ENCODE peak calls at places on chromosomes 3 and 15, in five cellular contexts. F is astrocyte of the cerebellum, A is body of pancreas, Q is SJSA1, L is GM23338. P is an unnamed sample.

GRCh38 chr15:71651750-71652186 is 158.6 kb upstream of the NR2E3 start:
- DNase-seq in F (peak), A (peak), Q (peak), L (peak), P (no peak)

GRCh38 chr3:152833089-152833488 is 1.8 kb upstream of the P2RY1 start:
- DNase-seq in F (no peak), A (no peak), Q (no peak), L (no peak), P (no peak)

GRCh38 chr15:35126236-35126635 is 41.1 kb upstream of the NANOGP8 start:
- DNase-seq in F (no peak), A (no peak), Q (no peak), L (no peak), P (no peak)

GRCh38 chr3:42660898-42661297 is 7.4 kb downstream of the ZBTB47 start:
- DNase-seq in F (no peak), A (no peak), Q (no peak), L (peak), P (no peak)

GRCh38 chr15:77508541-77509505 is 88.1 kb downstream of the HMG20A start:
- DNase-seq in F (no peak), A (peak), Q (no peak), L (peak), P (peak)

GRCh38 chr15:31440754-31441298 is 114.2 kb downstream of the KLF13 start:
- DNase-seq in F (no peak), A (peak), Q (peak), L (peak), P (peak)

GRCh38 chr3:124818398-124819150 is 68.6 kb downstream of the ITGB5 start:
- DNase-seq in F (no peak), A (no peak), Q (no peak), L (no peak), P (no peak)

GRCh38 chr3:13588971-13589370 is 40.0 kb downstream of the FBLN2 start:
- DNase-seq in F (no peak), A (no peak), Q (no peak), L (no peak), P (no peak)

GRCh38 chr3:120561251-120562045 is 34.7 kb upstream of the NDUFB4 start:
- DNase-seq in F (peak), A (peak), Q (peak), L (peak), P (peak)

GRCh38 chr3:126126292-126126691 is 42.4 kb upstream of the SLC41A3 start:
- DNase-seq in F (no peak), A (peak), Q (peak), L (no peak), P (peak)

GRCh38 chr3:136790786-136791185 is 28.1 kb upstream of the SLC35G2 start:
- DNase-seq in F (no peak), A (no peak), Q (no peak), L (no peak), P (no peak)

GRCh38 chr3:45950686-45951600 is 7.7 kb downstream of the CXCR6 start:
- DNase-seq in F (no peak), A (peak), Q (no peak), L (no peak), P (no peak)

GRCh38 chr3:135973846-135974245 is 8.3 kb downstream of the PPP2R3A start:
- DNase-seq in F (no peak), A (no peak), Q (no peak), L (no peak), P (no peak)

GRCh38 chr3:42247576-42248027 is 18.4 kb downstream of the CCK start:
- DNase-seq in F (peak), A (peak), Q (no peak), L (peak), P (no peak)

GRCh38 chr15:64589435-64590084 is 129.2 kb downstream of the ZNF609 start:
- DNase-seq in F (no peak), A (no peak), Q (no peak), L (no peak), P (no peak)

GRCh38 chr3:13260259-13261103 is 159.6 kb downstream of the NUP210 start:
- DNase-seq in F (no peak), A (no peak), Q (no peak), L (no peak), P (no peak)

GRCh38 chr15:31487811-31488436 is 161.3 kb downstream of the KLF13 start:
- DNase-seq in F (no peak), A (peak), Q (no peak), L (no peak), P (no peak)

GRCh38 chr3:13495921-13496723 is 16.0 kb downstream of the HDAC11 start:
- DNase-seq in F (peak), A (peak), Q (peak), L (peak), P (peak)

GRCh38 chr3:58141766-58142345 is 68.9 kb downstream of the DNASE1L3 start:
- DNase-seq in F (no peak), A (no peak), Q (no peak), L (no peak), P (no peak)

GRCh38 chr15:59522988-59523461 is 85.0 kb downstream of the FAM81A start:
- DNase-seq in F (no peak), A (no peak), Q (no peak), L (peak), P (no peak)

GRCh38 chr3:5389057-5389456 is 201.6 kb downstream of the EDEM1 start:
- DNase-seq in F (no peak), A (no peak), Q (no peak), L (no peak), P (no peak)

GRCh38 chr3:50292159-50292923 is at the start of gene IFRD2:
- DNase-seq in F (peak), A (peak), Q (peak), L (peak), P (peak)

GRCh38 chr3:150564243-150564642 is 17.7 kb downstream of the EIF2A start:
- DNase-seq in F (no peak), A (no peak), Q (no peak), L (no peak), P (no peak)

GRCh38 chr15:29541309-29541708 is 271.7 kb upstream of the NSMCE3 start:
- DNase-seq in F (no peak), A (no peak), Q (no peak), L (no peak), P (no peak)

GRCh38 chr3:59052803-59053411 is 3.1 kb upstream of the CFAP20DC start:
- DNase-seq in F (peak), A (peak), Q (no peak), L (peak), P (no peak)

GRCh38 chr3:1380926-1381646 is 288.3 kb downstream of the CNTN6 start:
- DNase-seq in F (no peak), A (no peak), Q (no peak), L (no peak), P (peak)

GRCh38 chr3:149495581-149496125 is 21.2 kb downstream of the TM4SF4 start:
- DNase-seq in F (no peak), A (no peak), Q (no peak), L (no peak), P (no peak)

GRCh38 chr15:74317820-74318375 is 49.5 kb downstream of the CYP11A1 start:
- DNase-seq in F (peak), A (peak), Q (peak), L (no peak), P (peak)

GRCh38 chr3:72976182-72976825 is 20.3 kb upstream of the PPP4R2 start:
- DNase-seq in F (no peak), A (no peak), Q (no peak), L (no peak), P (no peak)

GRCh38 chr15:58793862-58794261 is 22.8 kb downstream of the MINDY2 start:
- DNase-seq in F (peak), A (peak), Q (no peak), L (peak), P (peak)

GRCh38 chr15:51270706-51271105 is 67.7 kb downstream of the CYP19A1 start:
- DNase-seq in F (no peak), A (peak), Q (no peak), L (no peak), P (no peak)

GRCh38 chr3:159977295-159977694 is 11.3 kb upstream of the IL12A start:
- DNase-seq in F (no peak), A (no peak), Q (no peak), L (no peak), P (no peak)

GRCh38 chr3:142886938-142887337 is 1.9 kb downstream of the PCOLCE2 start:
- DNase-seq in F (peak), A (no peak), Q (no peak), L (no peak), P (no peak)

GRCh38 chr15:32683906-32684584 is 33.8 kb upstream of the GREM1 start:
- DNase-seq in F (peak), A (peak), Q (no peak), L (no peak), P (peak)

GRCh38 chr3:162492446-162493081 is 996.0 kb downstream of the OTOL1 start:
- DNase-seq in F (peak), A (no peak), Q (no peak), L (no peak), P (no peak)

GRCh38 chr15:76146808-76147207 is 87.0 kb downstream of the TMEM266 start:
- DNase-seq in F (no peak), A (no peak), Q (no peak), L (no peak), P (no peak)

GRCh38 chr15:89812847-89813320 is 1.8 kb downstream of the ANPEP start:
- DNase-seq in F (no peak), A (no peak), Q (no peak), L (no peak), P (no peak)
- H3K4me3 ChIP-seq in F (peak), A (no peak), Q (no peak), L (no peak), P (no peak)

DNA sequence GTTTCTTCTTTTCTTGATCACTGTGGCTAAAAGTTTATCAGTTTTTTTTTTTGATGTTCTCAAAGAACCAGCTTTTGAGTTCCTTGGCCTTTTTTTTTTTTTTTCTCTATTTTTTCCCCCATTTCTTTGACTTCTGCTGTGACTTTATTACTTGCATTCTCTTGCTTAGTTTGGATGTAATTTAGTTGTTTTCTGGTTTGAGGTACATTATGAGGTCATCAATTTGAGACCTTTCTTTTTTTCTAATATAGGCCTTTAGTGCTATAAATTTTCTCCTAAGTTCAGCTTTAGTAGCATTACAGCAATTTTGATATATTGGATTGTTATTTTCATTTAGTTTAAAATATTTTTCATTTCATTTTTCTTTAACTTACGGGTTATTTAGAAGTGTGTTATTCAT is 35.3 kb downstream of the TCF12 start:
- DNase-seq in F (no peak), A (no peak), Q (no peak), L (no peak), P (no peak)
- H3K4me3 ChIP-seq in F (no peak), A (no peak), Q (no peak), L (no peak), P (no peak)

GRCh38 chr3:134652886-134653630 is 2.2 kb upstream of the KY start:
- DNase-seq in F (no peak), A (no peak), Q (no peak), L (no peak), P (no peak)

GRCh38 chr3:134650431-134651346 is at the start of gene KY:
- DNase-seq in F (no peak), A (peak), Q (no peak), L (peak), P (peak)

GRCh38 chr3:134651347-134652041 is 672 bp upstream of the KY start:
- DNase-seq in F (no peak), A (peak), Q (no peak), L (no peak), P (peak)

GRCh38 chr3:134654031-134654430 is 3.2 kb upstream of the KY start:
- DNase-seq in F (no peak), A (no peak), Q (no peak), L (no peak), P (no peak)

DNA sequence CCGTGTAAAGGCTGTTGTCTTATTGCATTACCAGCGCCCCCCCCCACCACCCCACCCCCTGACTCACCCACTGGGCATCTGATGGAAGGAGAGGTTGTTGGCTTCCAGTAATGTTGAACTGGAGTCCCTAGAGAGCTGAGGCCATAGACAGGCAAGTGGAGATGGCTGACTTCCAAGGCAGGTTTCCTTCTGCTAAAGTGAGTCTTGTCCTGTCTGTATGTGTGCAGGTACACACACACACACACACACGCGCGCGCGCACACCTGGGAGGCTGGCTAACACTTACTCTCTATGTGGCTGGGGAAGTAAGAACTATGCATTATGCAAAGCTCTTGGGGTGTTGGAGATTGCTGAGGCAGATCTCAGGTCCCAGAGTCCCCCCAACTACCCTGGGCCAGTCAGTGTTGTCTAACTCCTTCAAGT is 1.6 kb upstream of the KY start:
- DNase-seq in F (no peak), A (no peak), Q (no peak), L (no peak), P (no peak)
- H3K4me3 ChIP-seq in F (no peak), A (no peak), Q (no peak), L (no peak), P (no peak)

GRCh38 chr15:48145923-48146322 is 25.1 kb downstream of the SLC24A5 start:
- DNase-seq in F (no peak), A (no peak), Q (no peak), L (no peak), P (no peak)
- H3K4me3 ChIP-seq in F (no peak), A (no peak), Q (no peak), L (no peak), P (no peak)

GRCh38 chr3:51975857-51976549 is 1.1 kb downstream of the ABHD14A start:
- DNase-seq in F (peak), A (peak), Q (peak), L (peak), P (peak)
- H3K4me3 ChIP-seq in F (peak), A (no peak), Q (no peak), L (peak), P (peak)

GRCh38 chr3:127455541-127456450 is 134.7 kb downstream of the TPRA1 start:
- DNase-seq in F (no peak), A (peak), Q (peak), L (peak), P (peak)
- H3K4me3 ChIP-seq in F (peak), A (no peak), Q (no peak), L (peak), P (peak)

DNA sequence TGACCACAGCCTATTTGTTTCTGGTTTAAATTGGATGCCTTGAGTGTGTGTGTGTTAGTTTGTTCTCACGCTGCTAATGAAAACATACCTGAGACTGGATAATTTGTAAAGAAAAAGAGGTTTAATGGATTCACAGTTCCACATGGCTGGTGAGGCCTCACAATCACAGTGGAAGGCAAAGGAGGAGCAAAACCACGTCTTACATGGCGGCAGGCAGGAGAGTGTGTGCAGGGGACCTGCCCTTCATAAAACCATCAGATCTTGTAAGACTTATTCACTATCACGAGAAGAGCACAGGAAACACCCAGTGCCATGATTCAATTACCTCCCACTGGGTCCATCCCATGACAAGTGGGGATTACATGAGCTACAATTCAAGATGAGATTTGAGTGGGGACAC is 260.5 kb downstream of the WDR72 start:
- DNase-seq in F (no peak), A (no peak), Q (no peak), L (no peak), P (no peak)
- H3K4me3 ChIP-seq in F (no peak), A (no peak), Q (no peak), L (no peak), P (no peak)

DNA sequence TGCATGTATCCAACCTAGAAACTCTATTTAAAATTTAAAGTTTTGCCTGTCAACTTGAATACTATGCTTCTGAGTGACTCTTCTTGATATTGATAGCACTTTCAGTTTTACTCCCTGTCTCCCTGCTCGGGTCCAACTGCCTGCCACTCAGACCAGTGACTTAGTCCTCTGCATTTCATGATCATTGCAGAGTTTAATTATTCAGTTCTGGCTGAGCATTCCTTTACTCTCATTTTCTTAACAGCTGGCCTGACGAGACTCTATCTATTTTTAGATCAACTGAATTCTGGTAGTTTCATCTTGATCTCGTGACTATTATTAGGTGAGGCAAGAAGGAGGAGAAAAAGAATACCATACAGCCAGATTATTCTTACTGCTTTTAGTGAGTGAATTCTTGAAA is 617.4 kb downstream of the SI start:
- DNase-seq in F (no peak), A (no peak), Q (no peak), L (no peak), P (no peak)
- H3K4me3 ChIP-seq in F (no peak), A (no peak), Q (no peak), L (no peak), P (no peak)